ENCODE peak calls at places on chromosome 16, in eight cellular contexts. One of them, this sample, is unnamed.

GRCh38 chr16:2969545-2970521 is 685 bp downstream of the PAQR4 start:
- DNase-seq in activated CD8-positive, alpha-beta memory T cell treated with anti-CD3 and anti-CD28 coated beads for 24 hours: peak; percentile 87
- DNase-seq in NCI-H1105 treated with DMSO at 0.1 percent for 48 hours: peak; percentile 5
- DNase-seq in cardiac muscle cell: peak; percentile 65
- DNase-seq in effector CD4-positive, alpha-beta T cell: peak; percentile 60
- DNase-seq in NCI-H1930: peak; percentile 51
- DNase-seq in GM04504: no peak
- DNase-seq in stimulated activated CD4-positive, alpha-beta T cell treated with anti-CD3 and anti-CD28 coated beads, Interleukin-1b, Interleukin-23, amount 100 ng/mL, for 24 hours: no peak
- DNase-seq in this sample: peak; percentile 91

GRCh38 chr16:15952265-15952711 is 2.9 kb downstream of the ABCC1 start:
- DNase-seq in GM04504: no peak
- DNase-seq in cardiac muscle cell: peak; percentile 23
- DNase-seq in NCI-H1930: no peak
- DNase-seq in effector CD4-positive, alpha-beta T cell: no peak
- DNase-seq in activated CD8-positive, alpha-beta memory T cell treated with anti-CD3 and anti-CD28 coated beads for 24 hours: no peak
- DNase-seq in NCI-H1105 treated with DMSO at 0.1 percent for 48 hours: no peak
- DNase-seq in stimulated activated CD4-positive, alpha-beta T cell treated with anti-CD3 and anti-CD28 coated beads, Interleukin-1b, Interleukin-23, amount 100 ng/mL, for 24 hours: no peak
- DNase-seq in this sample: no peak

GRCh38 chr16:88005968-88006367 is 54.7 kb downstream of the BANP start:
- DNase-seq in stimulated activated CD4-positive, alpha-beta T cell treated with anti-CD3 and anti-CD28 coated beads, Interleukin-1b, Interleukin-23, amount 100 ng/mL, for 24 hours: no peak
- DNase-seq in cardiac muscle cell: no peak
- DNase-seq in GM04504: no peak
- DNase-seq in NCI-H1930: no peak
- DNase-seq in effector CD4-positive, alpha-beta T cell: no peak
- DNase-seq in activated CD8-positive, alpha-beta memory T cell treated with anti-CD3 and anti-CD28 coated beads for 24 hours: no peak
- DNase-seq in NCI-H1105 treated with DMSO at 0.1 percent for 48 hours: no peak
- DNase-seq in this sample: no peak

GRCh38 chr16:55505333-55506015 is 3.4 kb upstream of the LPCAT2 start:
- DNase-seq in stimulated activated CD4-positive, alpha-beta T cell treated with anti-CD3 and anti-CD28 coated beads, Interleukin-1b, Interleukin-23, amount 100 ng/mL, for 24 hours: no peak
- DNase-seq in activated CD8-positive, alpha-beta memory T cell treated with anti-CD3 and anti-CD28 coated beads for 24 hours: no peak
- DNase-seq in GM04504: no peak
- DNase-seq in effector CD4-positive, alpha-beta T cell: no peak
- DNase-seq in cardiac muscle cell: no peak
- DNase-seq in NCI-H1105 treated with DMSO at 0.1 percent for 48 hours: no peak
- DNase-seq in NCI-H1930: no peak
- DNase-seq in this sample: no peak

GRCh38 chr16:82699711-82700495 is 73.1 kb downstream of the CDH13 start:
- DNase-seq in cardiac muscle cell: no peak
- DNase-seq in activated CD8-positive, alpha-beta memory T cell treated with anti-CD3 and anti-CD28 coated beads for 24 hours: no peak
- DNase-seq in NCI-H1105 treated with DMSO at 0.1 percent for 48 hours: no peak
- DNase-seq in NCI-H1930: no peak
- DNase-seq in GM04504: peak; percentile 80
- DNase-seq in stimulated activated CD4-positive, alpha-beta T cell treated with anti-CD3 and anti-CD28 coated beads, Interleukin-1b, Interleukin-23, amount 100 ng/mL, for 24 hours: no peak
- DNase-seq in effector CD4-positive, alpha-beta T cell: no peak
- DNase-seq in this sample: peak; percentile 15

GRCh38 chr16:70395345-70395901 is 43.5 kb downstream of the ST3GAL2 start:
- DNase-seq in GM04504: no peak
- DNase-seq in NCI-H1105 treated with DMSO at 0.1 percent for 48 hours: no peak
- DNase-seq in NCI-H1930: peak; percentile 3
- DNase-seq in activated CD8-positive, alpha-beta memory T cell treated with anti-CD3 and anti-CD28 coated beads for 24 hours: peak; percentile 85
- DNase-seq in stimulated activated CD4-positive, alpha-beta T cell treated with anti-CD3 and anti-CD28 coated beads, Interleukin-1b, Interleukin-23, amount 100 ng/mL, for 24 hours: peak; percentile 38
- DNase-seq in effector CD4-positive, alpha-beta T cell: peak; percentile 46
- DNase-seq in cardiac muscle cell: peak; percentile 81
- DNase-seq in this sample: peak; percentile 43

GRCh38 chr16:89081556-89081955 is 12.1 kb upstream of the ACSF3 start:
- DNase-seq in stimulated activated CD4-positive, alpha-beta T cell treated with anti-CD3 and anti-CD28 coated beads, Interleukin-1b, Interleukin-23, amount 100 ng/mL, for 24 hours: no peak
- DNase-seq in activated CD8-positive, alpha-beta memory T cell treated with anti-CD3 and anti-CD28 coated beads for 24 hours: no peak
- DNase-seq in effector CD4-positive, alpha-beta T cell: no peak
- DNase-seq in GM04504: no peak
- DNase-seq in cardiac muscle cell: no peak
- DNase-seq in NCI-H1930: no peak
- DNase-seq in NCI-H1105 treated with DMSO at 0.1 percent for 48 hours: no peak
- DNase-seq in this sample: no peak

GRCh38 chr16:12499032-12499735 is 304.5 kb downstream of the CPPED1 start:
- DNase-seq in activated CD8-positive, alpha-beta memory T cell treated with anti-CD3 and anti-CD28 coated beads for 24 hours: no peak
- DNase-seq in stimulated activated CD4-positive, alpha-beta T cell treated with anti-CD3 and anti-CD28 coated beads, Interleukin-1b, Interleukin-23, amount 100 ng/mL, for 24 hours: no peak
- DNase-seq in GM04504: no peak
- DNase-seq in NCI-H1105 treated with DMSO at 0.1 percent for 48 hours: no peak
- DNase-seq in effector CD4-positive, alpha-beta T cell: no peak
- DNase-seq in cardiac muscle cell: no peak
- DNase-seq in NCI-H1930: no peak
- DNase-seq in this sample: no peak

GRCh38 chr16:71426069-71426879 is 15.6 kb downstream of the TLE7 start:
- DNase-seq in NCI-H1930: peak; percentile 61
- DNase-seq in activated CD8-positive, alpha-beta memory T cell treated with anti-CD3 and anti-CD28 coated beads for 24 hours: peak; percentile 81
- DNase-seq in stimulated activated CD4-positive, alpha-beta T cell treated with anti-CD3 and anti-CD28 coated beads, Interleukin-1b, Interleukin-23, amount 100 ng/mL, for 24 hours: no peak
- DNase-seq in GM04504: peak; percentile 37
- DNase-seq in effector CD4-positive, alpha-beta T cell: peak; percentile 60
- DNase-seq in cardiac muscle cell: peak; percentile 56
- DNase-seq in NCI-H1105 treated with DMSO at 0.1 percent for 48 hours: no peak
- DNase-seq in this sample: peak; percentile 97

GRCh38 chr16:1108299-1109252 is 12.5 kb upstream of the C1QTNF8 start:
- DNase-seq in cardiac muscle cell: no peak
- DNase-seq in activated CD8-positive, alpha-beta memory T cell treated with anti-CD3 and anti-CD28 coated beads for 24 hours: no peak
- DNase-seq in stimulated activated CD4-positive, alpha-beta T cell treated with anti-CD3 and anti-CD28 coated beads, Interleukin-1b, Interleukin-23, amount 100 ng/mL, for 24 hours: no peak
- DNase-seq in NCI-H1930: no peak
- DNase-seq in GM04504: no peak
- DNase-seq in effector CD4-positive, alpha-beta T cell: no peak
- DNase-seq in NCI-H1105 treated with DMSO at 0.1 percent for 48 hours: peak; percentile 18
- DNase-seq in this sample: peak; percentile 94

GRCh38 chr16:72961115-72961832 is 86.7 kb downstream of the ZFHX3 start:
- DNase-seq in NCI-H1930: no peak
- DNase-seq in GM04504: no peak
- DNase-seq in effector CD4-positive, alpha-beta T cell: no peak
- DNase-seq in stimulated activated CD4-positive, alpha-beta T cell treated with anti-CD3 and anti-CD28 coated beads, Interleukin-1b, Interleukin-23, amount 100 ng/mL, for 24 hours: no peak
- DNase-seq in cardiac muscle cell: no peak
- DNase-seq in activated CD8-positive, alpha-beta memory T cell treated with anti-CD3 and anti-CD28 coated beads for 24 hours: no peak
- DNase-seq in NCI-H1105 treated with DMSO at 0.1 percent for 48 hours: peak; percentile 83
- DNase-seq in this sample: peak; percentile 95

GRCh38 chr16:25109643-25110042 is 1.9 kb upstream of the LCMT1 start:
- DNase-seq in activated CD8-positive, alpha-beta memory T cell treated with anti-CD3 and anti-CD28 coated beads for 24 hours: no peak
- DNase-seq in effector CD4-positive, alpha-beta T cell: no peak
- DNase-seq in stimulated activated CD4-positive, alpha-beta T cell treated with anti-CD3 and anti-CD28 coated beads, Interleukin-1b, Interleukin-23, amount 100 ng/mL, for 24 hours: no peak
- DNase-seq in NCI-H1930: no peak
- DNase-seq in NCI-H1105 treated with DMSO at 0.1 percent for 48 hours: no peak
- DNase-seq in cardiac muscle cell: no peak
- DNase-seq in GM04504: peak; percentile 91
- DNase-seq in this sample: peak; percentile 25

GRCh38 chr16:46558018-46558417 is 63.2 kb downstream of the SHCBP1 start:
- DNase-seq in cardiac muscle cell: no peak
- DNase-seq in GM04504: no peak
- DNase-seq in stimulated activated CD4-positive, alpha-beta T cell treated with anti-CD3 and anti-CD28 coated beads, Interleukin-1b, Interleukin-23, amount 100 ng/mL, for 24 hours: no peak
- DNase-seq in NCI-H1105 treated with DMSO at 0.1 percent for 48 hours: no peak
- DNase-seq in NCI-H1930: no peak
- DNase-seq in activated CD8-positive, alpha-beta memory T cell treated with anti-CD3 and anti-CD28 coated beads for 24 hours: no peak
- DNase-seq in effector CD4-positive, alpha-beta T cell: no peak
- DNase-seq in this sample: no peak

This sample was measured in NCI-H69.